ENCODE peak calls at places on chromosomes 4 and X, in ten cellular contexts. I, C, W, A, S, G, O, J, Q and M are unnamed samples.
A peak's percentile ranks its signal among the peaks of the same experiment; 100 is the strongest.

GRCh38 chr4:128357286-128357685 is 69.7 kb upstream of the PGRMC2 start:
- DNase-seq in I (no peak), C (no peak), W (no peak), A (peak; percentile 63), S (no peak), G (no peak), O (no peak), J (no peak), Q (no peak), M (no peak)

GRCh38 chr4:166301266-166301665 is 428.2 kb downstream of the TLL1 start:
- DNase-seq in I (no peak), C (no peak), W (no peak), A (no peak), S (no peak), G (no peak), O (no peak), J (no peak), Q (no peak), M (no peak)

GRCh38 chrX:53681661-53682060 is 4.9 kb downstream of the HUWE1 start:
- DNase-seq in I (no peak), C (no peak), W (no peak), A (no peak), S (no peak), G (no peak), O (no peak), J (no peak), Q (no peak), M (no peak)

GRCh38 chr4:58603951-58604350 is 1493.8 kb upstream of the IGFBP7 start:
- DNase-seq in I (no peak), C (no peak), W (no peak), A (no peak), S (no peak), G (no peak), O (no peak), J (no peak), Q (no peak), M (no peak)

GRCh38 chr4:158787718-158788441 is 19.1 kb downstream of the FNIP2 start:
- DNase-seq in I (no peak), C (no peak), W (no peak), A (no peak), S (no peak), G (no peak), O (no peak), J (no peak), Q (no peak), M (no peak)

GRCh38 chr4:136457577-136457976 is 1074.7 kb downstream of the PCDH18 start:
- DNase-seq in I (no peak), C (no peak), W (no peak), A (no peak), S (no peak), G (no peak), O (no peak), J (no peak), Q (no peak), M (no peak)

GRCh38 chrX:105645667-105646354 is 176.5 kb upstream of the NRK start:
- DNase-seq in I (no peak), C (no peak), W (no peak), A (no peak), S (no peak), G (no peak), O (no peak), J (no peak), Q (no peak), M (no peak)

GRCh38 chrX:84175943-84176342 is 12.1 kb downstream of the RPS6KA6 start:
- DNase-seq in I (no peak), C (no peak), W (no peak), A (no peak), S (no peak), G (no peak), O (no peak), J (no peak), Q (no peak), M (no peak)

GRCh38 chr4:172045981-172046380 is 232.8 kb downstream of the GALNTL6 start:
- DNase-seq in I (no peak), C (no peak), W (no peak), A (no peak), S (no peak), G (no peak), O (no peak), J (no peak), Q (no peak), M (no peak)

GRCh38 chrX:135892781-135893180 is 463 bp downstream of the CT45A10 start:
- DNase-seq in I (no peak), C (no peak), W (no peak), A (no peak), S (no peak), G (no peak), O (no peak), J (no peak), Q (no peak), M (no peak)

GRCh38 chrX:135890087-135890585 is 3.1 kb downstream of the CT45A10 start:
- DNase-seq in I (no peak), C (no peak), W (no peak), A (no peak), S (no peak), G (no peak), O (no peak), J (no peak), Q (no peak), M (no peak)

DNA sequence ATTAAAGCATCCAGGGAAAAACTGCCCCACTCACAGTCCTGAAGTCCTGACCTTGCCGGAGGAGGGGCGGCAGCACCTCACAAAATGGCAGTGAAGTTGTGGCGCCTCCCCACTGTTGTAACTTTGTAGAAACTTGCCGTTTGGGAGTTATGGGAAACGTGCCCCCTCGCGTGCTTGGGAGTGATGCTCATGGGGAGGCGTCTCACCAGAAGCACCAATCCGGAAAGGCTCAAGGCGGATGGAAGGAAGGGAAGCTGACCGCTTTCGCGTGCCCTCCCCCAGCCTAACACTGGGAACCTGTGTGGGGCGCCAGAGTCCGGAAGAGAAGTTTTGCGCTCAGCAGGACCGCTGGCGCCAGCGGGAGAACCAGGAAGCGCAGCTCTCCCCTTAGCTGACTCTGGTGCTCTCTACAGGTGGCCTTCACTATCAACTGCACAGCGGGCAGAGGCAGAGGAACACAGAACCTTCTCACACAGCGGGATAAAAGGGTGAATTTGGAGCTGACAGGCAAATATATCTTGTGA is at the start of the genes CT45A10 and SAGE1:
- DNase-seq in I (no peak), C (no peak), W (no peak), A (no peak), S (no peak), G (no peak), O (no peak), J (no peak), Q (no peak), M (no peak)
- TF ChIP-seq POLR2AphosphoS5 in I (no peak), C (no peak), W (no peak), A (no peak), S (no peak), G (no peak), O (no peak), J (no peak), Q (no peak), M (no peak)

GRCh38 chr4:67401902-67402301 is 143.4 kb downstream of the CENPC start:
- DNase-seq in I (no peak), C (no peak), W (no peak), A (no peak), S (no peak), G (no peak), O (no peak), J (no peak), Q (no peak), M (no peak)
- TF ChIP-seq POLR2AphosphoS5 in I (no peak), C (no peak), W (no peak), A (no peak), S (no peak), G (no peak), O (no peak), J (no peak), Q (no peak), M (no peak)

GRCh38 chr4:105895609-105896460 is 564 bp downstream of the NPNT start:
- DNase-seq in I (peak; percentile 67), C (no peak), W (peak; percentile 17), A (no peak), S (peak; percentile 52), G (peak; percentile 40), O (peak; percentile 29), J (no peak), Q (no peak), M (peak; percentile 69)
- TF ChIP-seq POLR2AphosphoS5 in I (peak; percentile 31), C (no peak), W (no peak), A (no peak), S (no peak), G (no peak), O (no peak), J (no peak), Q (no peak), M (no peak)

DNA sequence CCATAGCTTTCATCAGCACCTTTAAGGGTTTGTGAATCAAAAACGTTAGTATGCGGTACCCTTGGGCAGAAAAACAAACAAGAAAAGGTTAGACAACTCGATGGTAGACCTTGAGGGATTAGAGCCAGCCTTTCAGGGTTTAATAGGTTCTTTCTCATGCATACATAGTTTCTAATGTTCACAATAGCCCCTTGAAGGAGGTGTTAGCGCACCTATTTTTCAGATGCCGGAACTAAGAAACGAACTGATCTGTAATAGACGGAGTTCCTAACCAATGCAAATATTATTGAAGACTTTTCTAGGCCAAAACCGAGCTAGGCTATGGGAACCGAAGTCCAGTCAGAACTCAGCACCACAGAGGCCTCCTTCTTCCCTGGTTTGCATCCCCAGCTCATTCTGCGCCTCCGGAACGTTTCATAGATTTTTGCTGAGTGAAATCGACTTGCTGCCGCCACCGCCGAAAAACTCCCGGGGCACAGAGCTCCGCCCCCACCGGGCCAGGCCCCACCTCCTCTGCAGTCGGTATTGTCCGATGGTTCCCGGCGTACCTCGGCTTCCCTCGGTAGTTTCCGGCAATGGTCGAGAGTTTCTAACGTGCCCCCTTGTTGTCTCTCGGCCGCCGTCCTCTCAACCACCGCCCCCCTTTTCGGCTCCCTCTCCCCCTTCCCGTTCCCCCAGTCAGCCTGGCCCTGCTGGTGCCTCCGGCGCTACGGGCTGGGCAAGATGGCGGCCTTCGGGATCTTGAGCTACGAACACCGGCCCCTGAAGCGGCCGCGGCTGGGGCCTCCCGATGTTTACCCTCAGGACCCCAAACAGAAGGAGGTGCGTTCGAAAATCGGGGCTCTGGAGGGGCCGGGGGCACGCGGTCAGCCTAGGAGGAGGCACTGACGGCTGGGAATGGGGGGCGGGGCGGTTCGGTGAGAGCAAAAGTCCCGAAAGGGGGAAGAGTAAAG is at the start of gene MED12:
- DNase-seq in I (peak; percentile 82), C (peak; percentile 80), W (peak; percentile 68), A (peak; percentile 76), S (peak; percentile 85), G (peak; percentile 88), O (peak; percentile 66), J (peak; percentile 92), Q (peak; percentile 95), M (peak; percentile 74)
- TF ChIP-seq POLR2AphosphoS5 in I (peak; percentile 61), C (no peak), W (peak; percentile 79), A (peak; percentile 16), S (peak; percentile 26), G (peak; percentile 44), O (peak; percentile 74), J (peak; percentile 32), Q (peak; percentile 52), M (no peak)

GRCh38 chr4:184648220-184649025 is 824 bp downstream of the CASP3 start:
- DNase-seq in I (peak; percentile 69), C (peak; percentile 70), W (no peak), A (peak; percentile 59), S (peak; percentile 72), G (peak; percentile 62), O (no peak), J (peak; percentile 87), Q (peak; percentile 92), M (peak; percentile 71)
- TF ChIP-seq POLR2AphosphoS5 in I (no peak), C (no peak), W (peak; percentile 47), A (peak; percentile 51), S (no peak), G (no peak), O (peak; percentile 56), J (peak; percentile 27), Q (no peak), M (no peak)